ENCODE peak calls at places on chromosomes 2 and 18, in five cellular contexts. L, B, H, R and M are unnamed samples. For H3K36me3, the result is how much of the 10 kb centered on the place peaks cover.

GRCh38 chr2:175203621-175204496 is 22.3 kb upstream of the ATP5MC3 start:
- DNase-seq in L (no peak), R (peak), B (peak), H (peak), M (peak)

GRCh38 chr2:237726401-237726830 is 72.2 kb upstream of the RBM44 start:
- DNase-seq in H (peak), R (no peak), L (no peak), B (peak), M (no peak)

GRCh38 chr2:26730950-26731349 is 33.1 kb upstream of the SLC35F6 start:
- DNase-seq in L (no peak), H (no peak), R (no peak), B (no peak), M (no peak)

GRCh38 chr2:158098171-158098570 is 3.5 kb upstream of the UPP2 start:
- DNase-seq in B (no peak), R (no peak), L (no peak), H (no peak), M (no peak)

GRCh38 chr2:118833716-118834439 is 13.6 kb downstream of the EN1 start:
- DNase-seq in L (no peak), B (no peak), R (no peak), H (no peak), M (no peak)

GRCh38 chr2:145569108-145569507 is 1049.2 kb upstream of the ZEB2 start:
- DNase-seq in L (no peak), R (no peak), B (no peak), H (peak), M (no peak)

GRCh38 chr18:58128286-58129018 is 84.4 kb downstream of the NEDD4L start:
- DNase-seq in L (no peak), R (no peak), H (peak), B (peak), M (no peak)

GRCh38 chr18:41378628-41379027 is 576.4 kb upstream of the PIK3C3 start:
- DNase-seq in H (peak), R (no peak), B (no peak), L (no peak), M (peak)

GRCh38 chr2:46564350-46564749 is 85.0 kb downstream of the TMEM247 start:
- DNase-seq in H (peak), R (no peak), B (no peak), L (no peak), M (no peak)

GRCh38 chr2:18749912-18750526 is 160.7 kb upstream of the NT5C1B start:
- DNase-seq in L (no peak), R (peak), B (peak), H (peak), M (peak)

GRCh38 chr2:70871398-70872211 is 36.0 kb upstream of the CD207 start:
- DNase-seq in L (peak), H (peak), B (peak), R (peak), M (peak)

GRCh38 chr2:74867841-74868658 is 34.1 kb downstream of the HK2 start:
- DNase-seq in H (peak), L (peak), R (no peak), B (peak), M (peak)

GRCh38 chr2:157898591-157898996 is 22.5 kb upstream of the ACVR1 start:
- DNase-seq in R (peak), L (no peak), B (peak), H (peak), M (peak)

GRCh38 chr18:23136326-23137092 is 1.2 kb downstream of the CABLES1 start:
- DNase-seq in R (no peak), B (peak), L (peak), H (no peak), M (peak)

GRCh38 chr2:226652983-226653765 is 146.4 kb downstream of the IRS1 start:
- DNase-seq in B (no peak), L (no peak), H (peak), R (no peak), M (no peak)

GRCh38 chr2:98412751-98413445 is 31.8 kb upstream of the INPP4A start:
- DNase-seq in L (no peak), B (peak), H (peak), R (peak), M (peak)

GRCh38 chr2:232898592-232899541 is 28.8 kb downstream of the SNORC start:
- DNase-seq in L (no peak), H (peak), B (no peak), R (no peak), M (peak)

GRCh38 chr2:9638532-9638931 is 7.7 kb upstream of the YWHAQ start:
- DNase-seq in R (no peak), L (peak), H (peak), B (peak), M (peak)

GRCh38 chr2:95386031-95386430 is 16.5 kb upstream of the FAHD2A start:
- DNase-seq in H (no peak), B (no peak), L (no peak), R (no peak), M (no peak)

GRCh38 chr18:11981633-11982366 is 493 bp downstream of the IMPA2 start:
- DNase-seq in L (peak), B (peak), H (peak), R (peak), M (peak)

GRCh38 chr2:289362-290089 is 1.6 kb upstream of the ALKAL2 start:
- DNase-seq in R (no peak), B (peak), H (peak), L (no peak), M (peak)

GRCh38 chr2:67671464-67672450 is 274.6 kb downstream of the ETAA1 start:
- DNase-seq in R (no peak), B (no peak), H (no peak), L (no peak), M (no peak)
- H3K27ac ChIP-seq in R (no peak), B (no peak), H (no peak), L (peak), M (no peak)

DNA sequence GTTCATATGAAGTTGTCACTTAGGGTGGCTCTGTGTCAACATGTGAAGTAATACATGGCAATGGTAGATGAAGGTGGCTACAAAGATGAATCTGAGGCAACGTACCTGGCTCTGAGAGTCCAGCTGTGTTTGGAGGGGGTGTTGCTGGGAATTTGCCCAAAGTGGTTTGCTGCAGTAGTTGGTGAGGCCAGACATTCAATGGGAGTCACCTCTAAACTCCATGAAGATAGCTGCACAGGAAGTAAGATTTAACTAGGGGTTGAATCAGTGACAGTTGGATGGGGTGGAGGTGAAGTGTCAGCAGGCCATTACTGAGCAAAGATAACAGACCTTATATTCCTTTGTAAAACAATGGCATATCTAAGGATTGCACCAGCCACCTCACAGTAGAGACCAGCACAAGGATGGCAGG is 71.8 kb downstream of the NUP35 start:
- DNase-seq in B (no peak), L (no peak), R (no peak), H (no peak), M (no peak)
- H3K36me3 ChIP-seq in B (under half), L (under half), R (under half), H (under half), M (under half)

DNA sequence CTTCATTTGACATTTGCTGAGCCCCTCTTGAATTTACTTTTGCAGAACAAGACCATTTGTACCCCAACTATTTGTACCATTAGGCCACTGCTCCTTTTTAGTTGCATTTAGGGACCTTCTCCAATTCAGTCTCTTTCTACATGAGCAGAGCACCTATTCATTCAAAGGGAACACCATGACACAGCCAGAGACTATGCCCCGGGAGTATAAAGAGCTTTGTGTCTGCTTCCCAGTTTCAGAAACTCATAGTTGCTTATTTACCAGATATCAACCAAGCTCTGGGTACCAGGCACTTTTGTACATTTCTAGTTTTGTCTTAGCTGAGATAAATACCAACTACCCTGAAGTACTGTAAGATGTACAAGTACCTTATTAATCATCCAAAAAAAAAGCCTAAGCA is 269.1 kb upstream of the SIX3 start:
- DNase-seq in L (no peak), R (no peak), H (no peak), B (no peak), M (no peak)
- H3K27ac ChIP-seq in L (no peak), R (no peak), H (no peak), B (no peak), M (no peak)

GRCh38 chr2:37109523-37109922 is 25.2 kb downstream of the GPATCH11 start:
- DNase-seq in H (peak), L (no peak), R (no peak), B (no peak), M (no peak)

GRCh38 chr2:37105150-37105549 is 20.8 kb downstream of the GPATCH11 start:
- DNase-seq in B (no peak), L (no peak), H (no peak), R (no peak), M (no peak)

GRCh38 chr2:37111971-37112370 is 27.7 kb downstream of the GPATCH11 start:
- DNase-seq in H (no peak), L (no peak), B (no peak), R (no peak), M (no peak)

DNA sequence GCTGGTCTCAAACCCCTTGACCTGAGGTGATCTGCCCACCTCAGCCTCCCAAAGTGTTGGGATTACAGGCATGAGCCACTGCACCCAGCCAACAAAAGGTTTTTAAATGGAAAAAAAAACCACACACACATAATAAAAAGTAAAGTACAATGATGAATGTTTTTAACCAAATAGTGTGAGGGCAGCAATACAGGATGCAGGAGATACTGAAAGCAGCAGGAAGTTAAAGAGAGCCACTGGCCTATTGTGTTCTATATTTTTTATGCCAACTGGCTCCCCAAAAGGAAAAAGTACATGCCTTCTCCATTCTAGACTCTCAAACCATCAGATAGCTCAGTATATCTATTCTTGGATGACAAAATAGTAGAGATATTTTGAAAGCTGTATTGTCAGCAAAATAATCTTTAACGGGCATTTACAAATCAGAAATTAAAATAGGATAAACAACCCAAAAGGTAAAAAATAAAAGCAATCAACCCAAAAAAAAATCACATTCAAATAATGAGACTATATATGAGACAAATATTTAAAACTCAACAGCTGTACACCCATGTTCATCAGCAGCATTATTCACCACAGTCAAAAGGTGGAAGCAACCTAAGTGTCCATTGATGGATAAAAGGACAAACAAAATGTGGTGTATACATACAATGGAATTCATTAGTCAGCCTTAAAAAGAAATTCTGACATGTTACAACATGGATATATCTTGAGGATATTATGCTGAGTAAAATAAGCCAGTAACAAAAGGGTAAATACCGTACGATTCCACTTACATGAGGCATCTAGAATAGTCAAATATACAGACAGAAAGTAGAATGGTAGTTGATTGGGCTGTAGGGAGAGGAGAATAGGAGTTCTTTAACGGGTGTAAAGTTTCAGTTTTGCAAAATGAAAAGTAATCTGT is 26.2 kb downstream of the GPATCH11 start:
- DNase-seq in R (no peak), L (no peak), H (peak), B (no peak), M (no peak)
- H3K36me3 ChIP-seq in R (under half), L (half or more), H (under half), B (under half), M (under half)

DNA sequence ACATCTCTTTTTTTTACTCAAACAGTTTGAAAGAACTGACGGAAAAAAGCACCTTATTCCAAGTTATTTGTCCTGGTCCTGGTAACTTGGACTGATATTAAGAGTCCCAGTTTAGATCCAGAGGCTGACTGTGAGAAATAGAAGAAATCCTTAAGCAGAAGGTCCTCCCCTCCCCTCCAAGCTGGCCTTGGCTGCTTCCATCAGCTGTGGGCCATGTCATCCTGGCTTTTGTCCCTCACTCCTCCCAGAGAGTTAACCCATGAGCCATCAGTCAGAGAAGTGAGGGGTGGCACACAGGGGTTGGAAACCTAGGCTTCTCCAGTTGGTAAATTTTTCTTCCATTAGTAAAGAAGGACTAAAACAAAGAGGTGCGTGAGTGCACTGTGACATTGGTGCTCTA is 9.7 kb upstream of the NAPG start:
- DNase-seq in B (no peak), R (no peak), L (no peak), H (no peak), M (no peak)
- H3K27ac ChIP-seq in B (no peak), R (no peak), L (peak), H (no peak), M (no peak)

GRCh38 chr18:79736230-79736629 is 56.6 kb downstream of the CTDP1 start:
- DNase-seq in B (no peak), R (no peak), L (peak), H (no peak), M (no peak)
- H3K36me3 ChIP-seq in B (under half), R (under half), L (half or more), H (half or more), M (under half)

DNA sequence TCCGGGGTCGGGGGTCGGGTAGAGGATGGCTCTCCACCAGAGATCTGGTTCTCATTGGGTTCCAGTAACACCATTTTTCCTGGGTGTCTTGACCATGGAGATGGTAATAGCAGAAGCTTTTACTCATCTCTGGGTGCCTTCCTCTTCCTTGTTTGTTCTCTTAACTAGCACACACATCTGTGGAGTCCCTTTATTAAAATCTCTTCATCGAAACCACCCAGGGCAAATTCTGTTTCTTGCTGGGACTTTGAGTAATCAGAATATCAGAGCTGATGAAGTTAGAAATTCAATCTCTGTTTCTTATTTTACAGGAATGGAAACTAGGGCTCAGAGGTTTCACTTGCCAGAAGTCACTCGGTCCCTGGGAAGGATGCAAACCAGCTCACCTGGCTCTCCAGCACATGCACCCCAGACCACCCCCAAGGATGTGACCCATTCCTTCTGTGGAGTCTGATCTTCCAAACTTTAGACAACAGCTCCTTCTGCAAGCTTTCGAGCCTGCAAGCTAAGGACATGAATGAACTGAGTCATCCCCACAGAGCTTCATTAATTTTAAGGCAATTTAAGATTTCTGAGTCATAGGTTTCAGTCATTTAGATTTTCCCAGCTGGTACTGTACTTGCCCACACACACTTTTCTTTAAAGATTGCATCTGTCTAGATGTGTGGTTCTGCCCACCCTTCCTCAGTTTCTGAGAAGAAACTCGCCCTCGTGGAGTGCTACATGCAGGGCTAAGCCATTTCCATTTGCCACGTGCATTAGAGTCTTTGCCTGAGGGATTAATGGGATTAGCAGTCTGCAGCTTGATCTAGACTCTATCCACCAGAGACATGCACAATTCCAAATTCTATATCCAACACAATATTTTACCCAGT is 14.7 kb upstream of the TRIB2 start:
- DNase-seq in B (no peak), H (peak), L (no peak), R (no peak), M (no peak)
- H3K27ac ChIP-seq in B (no peak), H (peak), L (peak), R (no peak), M (no peak)